ENCODE peak calls at places on chromosomes 3 and 15, in six cellular contexts. E is K562, K is transverse colon, J is sigmoid colon, N is A549, I is HCT116. H is an unnamed sample.

GRCh38 chr15:41914406-41914805 is 20.6 kb upstream of the SPTBN5 start:
- DNase-seq in N (no peak), E (no peak), I (no peak), K (no peak), J (no peak), H (no peak)

GRCh38 chr3:160797306-160797705 is 41.3 kb downstream of the PPM1L start:
- DNase-seq in I (no peak), K (no peak), N (no peak), J (no peak), E (no peak), H (no peak)

GRCh38 chr15:95041297-95041696 is 809.9 kb downstream of the MCTP2 start:
- DNase-seq in K (no peak), I (no peak), N (no peak), J (no peak), E (no peak), H (no peak)

GRCh38 chr15:89177633-89178306 is 43.6 kb downstream of the RLBP1 start:
- DNase-seq in E (peak; percentile 75), J (peak; percentile 78), K (peak; percentile 62), N (peak; percentile 82), I (peak; percentile 52), H (peak; percentile 43)

GRCh38 chr3:7953449-7954015 is 548.1 kb upstream of the LMCD1 start:
- DNase-seq in K (no peak), J (no peak), N (no peak), E (no peak), I (no peak), H (no peak)

GRCh38 chr3:13461169-13462124 is 18.7 kb upstream of the HDAC11 start:
- DNase-seq in E (peak; percentile 93), J (no peak), K (peak; percentile 64), N (peak; percentile 84), I (peak; percentile 66), H (no peak)

GRCh38 chr15:56524915-56525314 is 60.0 kb upstream of the MNS1 start:
- DNase-seq in I (no peak), E (no peak), K (no peak), J (no peak), N (no peak), H (no peak)

GRCh38 chr3:187025254-187025655 is 94.9 kb downstream of the ST6GAL1 start:
- DNase-seq in N (no peak), I (no peak), J (no peak), K (no peak), E (peak; percentile 35), H (no peak)

GRCh38 chr3:141578197-141578596 is 91.4 kb downstream of the RASA2 start:
- DNase-seq in E (no peak), N (no peak), K (no peak), I (no peak), J (no peak), H (no peak)

GRCh38 chr3:101674518-101674917 is 2.4 kb downstream of the ZBTB11 start:
- DNase-seq in J (no peak), N (no peak), I (no peak), E (no peak), K (no peak), H (no peak)

GRCh38 chr3:101676765-101677435 is at the start of gene ZBTB11:
- DNase-seq in J (peak; percentile 100), E (peak; percentile 99), I (peak; percentile 100), K (peak; percentile 100), N (peak; percentile 100), H (peak; percentile 100)

GRCh38 chr3:101677436-101678286 is 729 bp upstream of the ZBTB11 start:
- DNase-seq in K (no peak), I (no peak), E (peak; percentile 29), N (no peak), J (no peak), H (no peak)

GRCh38 chr3:101675709-101676218 is 1.2 kb downstream of the ZBTB11 start:
- DNase-seq in K (peak; percentile 30), J (no peak), I (no peak), N (no peak), E (no peak), H (no peak)

DNA sequence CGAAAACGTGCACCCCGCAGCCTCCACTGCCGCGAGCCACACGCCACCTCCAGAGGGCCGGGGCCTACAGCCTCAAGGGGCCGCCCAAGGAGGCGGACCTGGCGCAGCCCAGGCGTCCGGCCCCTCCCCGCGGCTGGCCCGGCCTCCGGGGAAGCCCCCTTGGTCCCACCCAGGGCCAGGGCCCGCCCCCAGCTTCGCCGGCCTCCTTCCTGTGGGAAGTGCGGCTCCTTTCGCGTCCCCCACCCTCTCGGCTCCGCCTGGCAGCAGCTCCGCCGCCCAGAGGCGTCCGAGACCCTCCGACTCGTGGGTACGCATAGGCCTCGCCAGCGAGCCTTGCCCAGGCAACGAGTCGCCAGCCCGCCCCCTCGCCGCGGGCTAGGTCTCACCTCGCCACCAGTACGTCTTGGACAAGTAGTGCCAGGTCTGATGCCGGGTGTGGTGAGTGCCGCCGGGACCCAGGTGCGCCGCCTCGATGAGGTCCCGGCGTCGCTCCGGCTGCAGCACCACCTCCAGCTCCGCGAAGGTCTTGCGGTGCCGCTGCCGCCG is 640 bp downstream of the ZBTB11 start:
- DNase-seq in N (peak; percentile 95), E (peak; percentile 93), I (peak; percentile 88), K (peak; percentile 96), J (peak; percentile 97), H (peak; percentile 84)
- TF ChIP-seq POLR2A in N (peak; percentile 75), E (no peak), I (peak; percentile 84), K (peak; percentile 35), J (peak; percentile 12), H (peak; percentile 76)

GRCh38 chr3:43998841-43999805 is 242.6 kb upstream of the TOPAZ1 start:
- DNase-seq in K (no peak), J (no peak), I (no peak), N (peak; percentile 86), E (no peak), H (no peak)
- TF ChIP-seq POLR2A in K (no peak), J (no peak), I (no peak), N (peak; percentile 82), E (no peak), H (peak; percentile 33)

GRCh38 chr3:113019182-113020137 is 28.7 kb downstream of the GTPBP8 start:
- DNase-seq in N (peak; percentile 94), J (peak; percentile 96), E (peak; percentile 91), I (peak; percentile 82), K (peak; percentile 91), H (peak; percentile 70)
- TF ChIP-seq POLR2A in N (peak; percentile 51), J (peak; percentile 38), E (peak; percentile 81), I (peak; percentile 74), K (peak; percentile 65), H (peak; percentile 61)

DNA sequence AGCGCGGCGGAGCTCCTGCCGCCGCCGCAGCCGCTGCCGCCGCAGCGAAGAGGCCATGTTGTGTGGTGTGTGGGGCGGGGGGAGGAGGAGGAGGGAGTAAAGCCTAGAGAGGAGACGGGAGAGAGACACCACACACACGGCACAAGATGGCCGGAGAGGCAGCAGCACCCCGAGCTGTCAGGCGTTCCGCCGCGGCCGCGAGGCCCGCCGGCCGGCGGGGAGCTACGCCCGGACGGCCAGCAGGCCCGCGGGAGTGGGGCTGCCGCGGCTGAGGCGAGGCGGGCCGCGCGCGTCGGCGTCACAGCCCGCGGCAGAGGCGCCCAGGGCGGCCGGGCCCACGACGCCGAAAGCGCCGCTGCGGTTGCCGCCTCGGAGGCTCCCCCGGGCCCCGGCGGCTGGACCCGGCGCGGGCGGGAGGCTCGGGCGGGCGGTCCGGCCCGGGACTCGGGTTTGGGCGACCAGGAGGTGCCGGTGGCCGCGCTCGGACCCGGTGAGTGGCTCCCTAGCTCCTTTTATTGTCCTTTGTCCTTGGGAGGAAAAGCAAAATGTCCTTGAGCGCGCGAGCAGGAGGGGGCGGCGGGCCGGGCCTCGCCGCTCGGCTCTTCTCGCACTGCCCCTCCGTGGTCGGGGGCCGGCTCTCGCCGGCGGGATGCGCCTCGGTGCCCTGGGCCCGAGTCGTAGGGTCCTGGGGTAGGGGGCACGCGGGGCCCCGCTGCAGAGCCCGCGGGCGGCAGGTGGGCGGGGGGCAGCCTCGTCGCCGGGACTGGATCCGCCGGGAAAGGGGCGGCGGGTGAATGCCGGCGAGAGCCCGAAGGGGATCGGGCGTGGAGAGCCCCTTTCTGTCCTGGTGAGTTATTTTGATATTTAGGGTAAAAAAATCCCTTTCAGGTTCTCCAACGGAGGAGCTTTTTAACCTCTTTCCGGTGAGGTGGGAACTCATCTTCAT is 17.2 kb upstream of the CHD2 start:
- DNase-seq in N (no peak), J (no peak), E (no peak), K (no peak), I (no peak), H (no peak)
- TF ChIP-seq POLR2A in N (peak; percentile 100), J (peak; percentile 45), E (no peak), K (peak; percentile 86), I (peak; percentile 38), H (peak; percentile 95)

DNA sequence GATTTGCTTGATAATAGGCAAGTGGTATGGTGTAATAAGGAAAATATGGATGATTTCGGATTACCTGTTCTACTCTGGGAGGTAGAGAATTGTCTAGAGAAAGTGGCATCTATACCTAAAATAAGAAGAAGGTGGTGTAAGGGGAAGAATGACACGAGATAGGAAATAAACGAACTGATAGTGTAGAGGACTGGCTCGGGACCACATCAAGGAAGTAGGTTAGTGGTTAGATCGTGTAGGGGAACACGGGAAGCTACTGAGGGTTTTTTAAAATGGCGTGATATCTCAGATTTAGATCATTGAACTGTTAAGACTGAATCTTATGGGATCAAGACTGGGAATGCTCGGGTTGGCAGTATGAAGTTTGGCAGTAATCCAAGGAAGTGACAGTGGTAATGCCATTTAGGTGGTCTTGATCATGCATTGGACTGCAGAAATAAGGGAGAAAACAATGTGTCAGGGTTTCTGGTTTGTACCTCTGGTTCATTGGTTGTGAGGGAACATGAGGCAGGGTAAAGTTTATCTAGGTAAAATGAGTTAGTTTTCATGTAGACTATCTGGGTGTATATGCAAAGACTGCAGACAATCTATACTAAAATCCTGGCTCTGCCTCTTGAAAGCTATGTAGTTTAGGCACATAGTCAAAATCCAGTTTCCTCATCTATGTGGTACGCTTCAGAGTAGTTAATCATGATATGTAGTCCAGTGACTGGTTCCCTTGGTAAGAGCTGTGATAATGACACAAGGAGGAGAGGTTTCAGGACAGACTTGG is 7.4 kb downstream of the RPL14 start:
- DNase-seq in N (no peak), K (no peak), I (no peak), E (no peak), J (no peak), H (no peak)
- TF ChIP-seq POLR2A in N (no peak), K (peak; percentile 8), I (no peak), E (peak; percentile 78), J (no peak), H (no peak)

GRCh38 chr3:72044231-72044935 is 259.4 kb upstream of the PROK2 start:
- DNase-seq in I (no peak), N (no peak), K (no peak), J (no peak), E (no peak), H (no peak)
- TF ChIP-seq POLR2A in I (no peak), N (no peak), K (no peak), J (no peak), E (no peak), H (no peak)